ENCODE peak calls at places on chromosomes 7 and 10, in eight cellular contexts. U is lung, H is RWPE2, B is left ventricle myocardium inferior, F is tibial artery, J is right lobe of liver, Q is heart right ventricle, D is thoracic aorta. I is an unnamed sample.

GRCh38 chr10:101032637-101033201 is 1.7 kb downstream of the SFXN3 start:
- DNase-seq in Q (peak; percentile 52), H (no peak), J (no peak), U (peak; percentile 78), F (peak; percentile 80), B (peak; percentile 57), D (peak; percentile 51), I (no peak)

GRCh38 chr10:48973065-48973464 is 33.4 kb upstream of the LRRC18 start:
- DNase-seq in J (no peak), F (no peak), B (no peak), H (no peak), D (no peak), Q (no peak), U (no peak), I (no peak)

GRCh38 chr10:118723467-118723866 is 31.3 kb downstream of the CACUL1 start:
- DNase-seq in B (no peak), H (no peak), U (no peak), J (no peak), Q (no peak), D (no peak), F (no peak), I (no peak)

GRCh38 chr10:6445671-6446278 is 134.3 kb downstream of the PRKCQ start:
- DNase-seq in D (no peak), U (peak; percentile 34), B (peak; percentile 25), H (no peak), F (peak; percentile 38), Q (peak; percentile 35), J (peak; percentile 62), I (peak; percentile 49)

GRCh38 chr10:92142512-92142911 is 148.4 kb downstream of the CPEB3 start:
- DNase-seq in D (no peak), B (no peak), Q (no peak), J (no peak), U (no peak), F (no peak), H (no peak), I (no peak)

GRCh38 chr10:36462194-36462593 is 663.2 kb upstream of the ANKRD30A start:
- DNase-seq in B (no peak), U (no peak), F (no peak), H (no peak), D (no peak), J (no peak), Q (no peak), I (no peak)

GRCh38 chr10:104316321-104317099 is 21.8 kb downstream of the ITPRIP start:
- DNase-seq in J (no peak), B (no peak), H (no peak), F (no peak), D (no peak), Q (no peak), U (no peak), I (no peak)

GRCh38 chr10:76282122-76283030 is 851.0 kb downstream of the LRMDA start:
- DNase-seq in B (no peak), J (no peak), U (no peak), H (no peak), D (no peak), Q (no peak), F (no peak), I (peak; percentile 47)

GRCh38 chr7:22842973-22843372 is 20.3 kb upstream of the TOMM7 start:
- DNase-seq in H (no peak), B (no peak), J (no peak), U (no peak), Q (no peak), F (no peak), D (no peak), I (no peak)

GRCh38 chr10:44306147-44306710 is 78.7 kb downstream of the CXCL12 start:
- DNase-seq in D (no peak), U (no peak), J (no peak), H (no peak), B (no peak), F (no peak), Q (no peak), I (no peak)

GRCh38 chr7:66176914-66177313 is 28.2 kb upstream of the TPST1 start:
- DNase-seq in U (no peak), J (peak; percentile 78), D (no peak), F (peak; percentile 26), H (no peak), Q (no peak), B (no peak), I (no peak)

GRCh38 chr7:115475774-115476407 is 554.0 kb downstream of the MDFIC start:
- DNase-seq in J (no peak), B (no peak), H (no peak), F (no peak), D (no peak), U (no peak), Q (no peak), I (peak; percentile 35)
- H3K27ac ChIP-seq in J (no peak overlapping the region), B (no peak overlapping the region), H (no peak overlapping the region), F (no peak overlapping the region), D (no peak overlapping the region), U (no peak overlapping the region), Q (no peak overlapping the region), I (no peak overlapping the region)

GRCh38 chr7:108248418-108248817 is 118.3 kb upstream of the LAMB4 start:
- DNase-seq in B (no peak), F (no peak), H (no peak), J (no peak), Q (no peak), D (no peak), U (no peak), I (no peak)
- H3K27ac ChIP-seq in B (no peak overlapping the region), F (no peak overlapping the region), H (no peak overlapping the region), J (no peak overlapping the region), Q (no peak overlapping the region), D (no peak overlapping the region), U (no peak overlapping the region), I (no peak overlapping the region)

DNA sequence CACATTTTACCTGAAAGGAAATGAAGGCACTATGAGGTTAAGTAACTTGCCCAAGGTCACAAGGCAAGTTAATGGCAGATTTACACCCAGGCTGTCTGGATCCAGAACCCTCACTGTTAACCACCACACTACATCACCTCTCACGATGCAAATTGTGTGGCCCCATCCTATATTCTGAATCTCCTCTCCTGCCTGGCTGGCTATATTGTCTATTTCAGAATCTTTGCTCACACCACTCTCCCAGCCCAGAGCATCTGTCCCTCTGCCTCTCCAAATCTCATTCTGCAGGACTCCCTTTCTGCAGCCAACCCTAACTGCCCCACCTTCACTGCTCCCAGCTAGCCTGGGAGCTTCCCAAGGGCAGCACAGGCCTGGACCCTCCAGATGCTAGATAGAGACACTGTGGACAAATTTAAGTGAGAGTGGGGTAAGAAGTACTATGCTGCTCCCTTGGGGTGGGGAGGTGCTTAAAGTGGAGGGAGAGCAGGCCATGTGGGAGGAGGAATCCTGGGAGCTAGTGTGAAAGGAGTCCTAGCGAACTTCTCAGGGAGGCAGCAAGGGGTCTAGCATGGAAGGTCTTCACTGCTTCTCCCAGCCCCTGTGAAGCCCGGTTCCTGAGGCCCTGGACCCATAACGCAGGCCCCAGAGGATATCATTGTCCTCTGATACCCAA is 786 bp downstream of the CUEDC2 start:
- DNase-seq in U (no peak), B (no peak), F (no peak), Q (no peak), J (no peak), D (no peak), H (no peak), I (peak; percentile 58)
- H3K27ac ChIP-seq in U (peak overlapping the region; percentile 49), B (peak overlapping the region; percentile 85), F (peak overlapping the region; percentile 84), Q (peak overlapping the region; percentile 87), J (peak overlapping the region; percentile 58), D (peak overlapping the region; percentile 72), H (peak overlapping the region; percentile 56), I (peak overlapping the region; percentile 76)

GRCh38 chr7:44128721-44129582 is 5.6 kb upstream of the POLD2 start:
- DNase-seq in B (no peak), F (no peak), J (peak; percentile 17), Q (no peak), H (no peak), D (no peak), U (no peak), I (no peak)

GRCh38 chr7:44132039-44132438 is 8.7 kb upstream of the POLD2 start:
- DNase-seq in B (peak; percentile 62), H (no peak), J (no peak), Q (peak; percentile 64), U (no peak), F (no peak), D (no peak), I (peak; percentile 64)

GRCh38 chr7:44134943-44135628 is 6.0 kb downstream of the MYL7 start:
- DNase-seq in F (no peak), Q (peak; percentile 42), U (no peak), D (no peak), B (no peak), H (no peak), J (peak; percentile 31), I (no peak)

GRCh38 chr7:44133295-44133694 is 7.8 kb downstream of the MYL7 start:
- DNase-seq in F (no peak), B (no peak), H (no peak), U (no peak), J (no peak), Q (no peak), D (no peak), I (no peak)

DNA sequence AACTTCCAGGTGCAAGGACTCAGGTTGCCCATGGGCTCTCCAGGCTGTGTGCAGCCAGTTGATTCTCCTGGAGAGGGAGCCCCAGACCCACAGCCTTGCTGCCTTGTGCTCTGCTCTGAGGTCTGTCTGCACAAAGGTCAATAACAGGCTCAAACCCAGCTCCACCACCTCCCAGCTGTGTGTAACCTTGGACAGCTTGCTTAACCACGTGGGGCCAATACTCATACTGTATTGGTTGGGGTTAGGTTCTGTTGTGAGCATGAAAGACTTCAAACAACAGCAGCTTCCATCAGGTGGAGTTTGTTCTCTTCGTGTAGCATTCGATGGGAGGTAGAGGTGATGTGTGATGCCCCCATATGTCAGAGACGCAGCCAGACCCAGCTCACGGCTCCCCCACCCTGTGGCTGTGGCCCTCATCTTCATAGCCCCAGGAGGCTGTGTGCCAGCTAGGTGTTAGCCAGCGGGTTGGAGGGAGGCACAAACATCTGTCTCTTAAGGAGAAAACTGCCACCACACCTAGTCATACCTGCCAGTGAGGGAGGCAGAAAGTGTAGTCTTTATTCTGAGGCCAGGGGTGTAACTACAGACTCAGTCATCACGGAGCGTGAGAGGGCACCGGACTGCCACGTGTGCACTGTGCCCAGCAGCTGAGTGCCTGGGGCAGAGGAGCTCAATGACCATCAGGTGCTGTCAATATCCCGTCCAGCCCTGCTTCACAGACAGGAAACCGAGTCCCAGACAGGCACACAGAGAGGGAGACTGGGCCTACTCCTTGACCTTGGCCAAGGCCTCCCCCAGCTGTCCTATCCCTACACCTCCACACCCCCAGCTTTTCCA is 8.0 kb upstream of the POLD2 start:
- DNase-seq in Q (no peak), B (peak; percentile 20), F (no peak), J (peak; percentile 85), D (no peak), H (no peak), U (no peak), I (peak; percentile 80)
- H3K27ac ChIP-seq in Q (peak overlapping the region; percentile 72), B (peak overlapping the region; percentile 91), F (no peak overlapping the region), J (no peak overlapping the region), D (no peak overlapping the region), H (no peak overlapping the region), U (peak overlapping the region; percentile 81), I (peak overlapping the region; percentile 100)

DNA sequence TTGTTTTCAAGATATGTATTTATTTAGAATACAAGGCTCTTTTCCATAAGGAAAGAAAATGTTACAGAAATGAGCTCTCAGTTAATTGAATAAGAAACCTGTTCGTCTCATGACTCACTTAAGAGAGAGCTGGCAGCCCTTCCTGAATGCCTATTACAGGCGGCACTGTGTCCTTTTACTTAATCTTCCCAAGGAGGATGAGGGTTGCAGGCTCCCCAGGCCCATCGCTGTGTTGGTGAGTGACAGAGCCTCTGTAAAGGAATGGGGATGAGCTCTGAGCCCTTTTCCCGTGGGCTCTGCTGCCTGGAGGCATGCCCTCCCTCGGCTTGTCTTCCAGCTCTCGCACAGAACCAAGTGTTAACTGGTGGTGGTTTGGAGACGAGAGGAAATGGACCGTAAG is 168.9 kb downstream of the CUX1 start:
- DNase-seq in D (no peak), U (no peak), B (no peak), Q (no peak), J (no peak), H (no peak), F (no peak), I (peak; percentile 13)
- H3K27ac ChIP-seq in D (no peak overlapping the region), U (peak overlapping the region; percentile 58), B (peak overlapping the region; percentile 45), Q (no peak overlapping the region), J (no peak overlapping the region), H (no peak overlapping the region), F (no peak overlapping the region), I (peak overlapping the region; percentile 81)

GRCh38 chr10:102492983-102493382 is 9.5 kb downstream of the ACTR1A start:
- DNase-seq in B (no peak), F (no peak), U (no peak), H (no peak), Q (no peak), J (peak; percentile 8), D (no peak), I (no peak)
- H3K27ac ChIP-seq in B (peak overlapping the region; percentile 83), F (no peak overlapping the region), U (no peak overlapping the region), H (no peak overlapping the region), Q (peak overlapping the region; percentile 34), J (no peak overlapping the region), D (peak overlapping the region; percentile 38), I (no peak overlapping the region)

I was measured in cardiac muscle cell.